ENCODE peak calls at places on chromosomes 4 and X, in eight cellular contexts. One of them, this sample, is unnamed.

GRCh38 chr4:14196141-14196540 is 568.6 kb upstream of the BOD1L1 start:
- DNase-seq in AG04449: no peak
- DNase-seq in GM23248: peak
- DNase-seq in thyroid gland: no peak
- DNase-seq in stomach: peak
- DNase-seq in ascending aorta: no peak
- DNase-seq in tibial nerve: peak
- DNase-seq in GM23338: peak
- DNase-seq in this sample: peak

GRCh38 chr4:44121210-44121609 is 327.4 kb downstream of the KCTD8 start:
- DNase-seq in AG04449: no peak
- DNase-seq in GM23248: no peak
- DNase-seq in thyroid gland: no peak
- DNase-seq in stomach: no peak
- DNase-seq in ascending aorta: no peak
- DNase-seq in tibial nerve: no peak
- DNase-seq in GM23338: no peak
- DNase-seq in this sample: no peak

GRCh38 chrX:134999469-134999868 is 8.7 kb downstream of the SMIM10 start:
- DNase-seq in AG04449: no peak
- DNase-seq in GM23248: peak
- DNase-seq in thyroid gland: no peak
- DNase-seq in stomach: no peak
- DNase-seq in ascending aorta: no peak
- DNase-seq in tibial nerve: no peak
- DNase-seq in GM23338: peak
- DNase-seq in this sample: peak

GRCh38 chr4:120327276-120327675 is 260.6 kb upstream of the MAD2L1 start:
- DNase-seq in AG04449: no peak
- DNase-seq in GM23248: no peak
- DNase-seq in thyroid gland: no peak
- DNase-seq in stomach: no peak
- DNase-seq in ascending aorta: no peak
- DNase-seq in tibial nerve: no peak
- DNase-seq in GM23338: peak
- DNase-seq in this sample: no peak

GRCh38 chr4:84965558-84966381 is 720 bp downstream of the WDFY3 start:
- DNase-seq in AG04449: no peak
- DNase-seq in GM23248: peak
- DNase-seq in thyroid gland: peak
- DNase-seq in stomach: peak
- DNase-seq in ascending aorta: no peak
- DNase-seq in tibial nerve: no peak
- DNase-seq in GM23338: peak
- DNase-seq in this sample: no peak

GRCh38 chrX:76893930-76894329 is 466.4 kb downstream of the MAGEE1 start:
- DNase-seq in AG04449: no peak
- DNase-seq in GM23248: peak
- DNase-seq in thyroid gland: no peak
- DNase-seq in stomach: no peak
- DNase-seq in ascending aorta: no peak
- DNase-seq in tibial nerve: no peak
- DNase-seq in GM23338: no peak
- DNase-seq in this sample: no peak

GRCh38 chr4:88275516-88275915 is 8.8 kb downstream of the PPM1K start:
- DNase-seq in AG04449: no peak
- DNase-seq in GM23248: no peak
- DNase-seq in thyroid gland: no peak
- DNase-seq in stomach: no peak
- DNase-seq in ascending aorta: no peak
- DNase-seq in tibial nerve: no peak
- DNase-seq in GM23338: no peak
- DNase-seq in this sample: no peak

GRCh38 chrX:115561605-115562491 is 874 bp downstream of the PLS3 start:
- DNase-seq in AG04449: no peak
- DNase-seq in GM23248: peak
- DNase-seq in thyroid gland: peak
- DNase-seq in stomach: peak
- DNase-seq in ascending aorta: no peak
- DNase-seq in tibial nerve: peak
- DNase-seq in GM23338: peak
- DNase-seq in this sample: no peak

GRCh38 chr4:1194028-1194900 is 21.9 kb upstream of the SPON2 start:
- DNase-seq in AG04449: no peak
- DNase-seq in GM23248: no peak
- DNase-seq in thyroid gland: peak
- DNase-seq in stomach: peak
- DNase-seq in ascending aorta: no peak
- DNase-seq in tibial nerve: no peak
- DNase-seq in GM23338: peak
- DNase-seq in this sample: no peak

GRCh38 chrX:101986571-101986970 is 54.7 kb upstream of the ZMAT1 start:
- DNase-seq in AG04449: no peak
- DNase-seq in GM23248: no peak
- DNase-seq in thyroid gland: no peak
- DNase-seq in stomach: no peak
- DNase-seq in ascending aorta: no peak
- DNase-seq in tibial nerve: no peak
- DNase-seq in GM23338: no peak
- DNase-seq in this sample: no peak

GRCh38 chrX:72003811-72004750 is 93.4 kb downstream of the NHSL2 start:
- DNase-seq in AG04449: no peak
- DNase-seq in GM23248: peak
- DNase-seq in thyroid gland: peak
- DNase-seq in stomach: peak
- DNase-seq in ascending aorta: no peak
- DNase-seq in tibial nerve: peak
- DNase-seq in GM23338: peak
- DNase-seq in this sample: peak

GRCh38 chr4:166538491-166539005 is 665.5 kb downstream of the TLL1 start:
- DNase-seq in AG04449: no peak
- DNase-seq in GM23248: no peak
- DNase-seq in thyroid gland: no peak
- DNase-seq in stomach: no peak
- DNase-seq in ascending aorta: no peak
- DNase-seq in tibial nerve: no peak
- DNase-seq in GM23338: no peak
- DNase-seq in this sample: peak

GRCh38 chr4:67575889-67576329 is 17.4 kb downstream of the STAP1 start:
- DNase-seq in AG04449: no peak
- DNase-seq in GM23248: no peak
- DNase-seq in thyroid gland: no peak
- DNase-seq in stomach: no peak
- DNase-seq in ascending aorta: no peak
- DNase-seq in tibial nerve: no peak
- DNase-seq in GM23338: no peak
- DNase-seq in this sample: no peak

GRCh38 chr4:41207330-41207831 is 7.0 kb downstream of the APBB2 start:
- DNase-seq in AG04449: no peak
- DNase-seq in GM23248: peak
- DNase-seq in thyroid gland: no peak
- DNase-seq in stomach: no peak
- DNase-seq in ascending aorta: no peak
- DNase-seq in tibial nerve: peak
- DNase-seq in GM23338: no peak
- DNase-seq in this sample: no peak

GRCh38 chr4:88077911-88078310 is 70.5 kb downstream of the PKD2 start:
- DNase-seq in AG04449: no peak
- DNase-seq in GM23248: peak
- DNase-seq in thyroid gland: no peak
- DNase-seq in stomach: no peak
- DNase-seq in ascending aorta: no peak
- DNase-seq in tibial nerve: peak
- DNase-seq in GM23338: no peak
- DNase-seq in this sample: peak

GRCh38 chr4:3710451-3711182 is 55.6 kb upstream of the ADRA2C start:
- DNase-seq in AG04449: no peak
- DNase-seq in GM23248: no peak
- DNase-seq in thyroid gland: peak
- DNase-seq in stomach: no peak
- DNase-seq in ascending aorta: no peak
- DNase-seq in tibial nerve: no peak
- DNase-seq in GM23338: no peak
- DNase-seq in this sample: peak

GRCh38 chr4:92864176-92864575 is 560.4 kb downstream of the GRID2 start:
- DNase-seq in AG04449: no peak
- DNase-seq in GM23248: no peak
- DNase-seq in thyroid gland: no peak
- DNase-seq in stomach: no peak
- DNase-seq in ascending aorta: no peak
- DNase-seq in tibial nerve: no peak
- DNase-seq in GM23338: no peak
- DNase-seq in this sample: no peak

GRCh38 chr4:181612240-181612639 is 631.0 kb upstream of the TENM3 start:
- DNase-seq in AG04449: no peak
- DNase-seq in GM23248: no peak
- DNase-seq in thyroid gland: no peak
- DNase-seq in stomach: no peak
- DNase-seq in ascending aorta: no peak
- DNase-seq in tibial nerve: no peak
- DNase-seq in GM23338: no peak
- DNase-seq in this sample: no peak

GRCh38 chr4:41214158-41215146 is at the start of gene APBB2:
- DNase-seq in AG04449: peak
- DNase-seq in GM23248: peak
- DNase-seq in thyroid gland: peak
- DNase-seq in stomach: peak
- DNase-seq in ascending aorta: peak
- DNase-seq in tibial nerve: peak
- DNase-seq in GM23338: peak
- DNase-seq in this sample: peak

GRCh38 chrX:17022205-17022604 is 75.7 kb downstream of the REPS2 start:
- DNase-seq in AG04449: no peak
- DNase-seq in GM23248: peak
- DNase-seq in thyroid gland: peak
- DNase-seq in stomach: no peak
- DNase-seq in ascending aorta: no peak
- DNase-seq in tibial nerve: no peak
- DNase-seq in GM23338: no peak
- DNase-seq in this sample: peak

GRCh38 chrX:19017271-19017670 is 33.4 kb upstream of the PHKA2 start:
- DNase-seq in AG04449: no peak
- DNase-seq in GM23248: peak
- DNase-seq in thyroid gland: no peak
- DNase-seq in stomach: no peak
- DNase-seq in ascending aorta: no peak
- DNase-seq in tibial nerve: no peak
- DNase-seq in GM23338: peak
- DNase-seq in this sample: no peak

GRCh38 chrX:118498755-118499154 is 3.1 kb downstream of the DOCK11 start:
- DNase-seq in AG04449: no peak
- DNase-seq in GM23248: no peak
- DNase-seq in thyroid gland: no peak
- DNase-seq in stomach: no peak
- DNase-seq in ascending aorta: no peak
- DNase-seq in tibial nerve: no peak
- DNase-seq in GM23338: no peak
- DNase-seq in this sample: no peak
- H3K4me3 ChIP-seq in AG04449: no peak
- H3K4me3 ChIP-seq in GM23248: no peak
- H3K4me3 ChIP-seq in thyroid gland: no peak
- H3K4me3 ChIP-seq in stomach: no peak
- H3K4me3 ChIP-seq in ascending aorta: no peak
- H3K4me3 ChIP-seq in tibial nerve: no peak
- H3K4me3 ChIP-seq in GM23338: peak
- H3K4me3 ChIP-seq in this sample: no peak

GRCh38 chr4:113978561-113979156 is 788 bp downstream of the ARSJ start:
- DNase-seq in AG04449: no peak
- DNase-seq in GM23248: peak
- DNase-seq in thyroid gland: peak
- DNase-seq in stomach: no peak
- DNase-seq in ascending aorta: no peak
- DNase-seq in tibial nerve: no peak
- DNase-seq in GM23338: peak
- DNase-seq in this sample: peak
- H3K4me3 ChIP-seq in AG04449: peak
- H3K4me3 ChIP-seq in GM23248: peak
- H3K4me3 ChIP-seq in thyroid gland: peak
- H3K4me3 ChIP-seq in stomach: peak
- H3K4me3 ChIP-seq in ascending aorta: peak
- H3K4me3 ChIP-seq in tibial nerve: peak
- H3K4me3 ChIP-seq in GM23338: peak
- H3K4me3 ChIP-seq in this sample: peak

GRCh38 chr4:39047691-39048090 is 14.3 kb upstream of the KLHL5 start:
- DNase-seq in AG04449: no peak
- DNase-seq in GM23248: peak
- DNase-seq in thyroid gland: no peak
- DNase-seq in stomach: no peak
- DNase-seq in ascending aorta: no peak
- DNase-seq in tibial nerve: no peak
- DNase-seq in GM23338: no peak
- DNase-seq in this sample: no peak
- H3K4me3 ChIP-seq in AG04449: no peak
- H3K4me3 ChIP-seq in GM23248: no peak
- H3K4me3 ChIP-seq in thyroid gland: no peak
- H3K4me3 ChIP-seq in stomach: no peak
- H3K4me3 ChIP-seq in ascending aorta: no peak
- H3K4me3 ChIP-seq in tibial nerve: no peak
- H3K4me3 ChIP-seq in GM23338: no peak
- H3K4me3 ChIP-seq in this sample: no peak

GRCh38 chrX:122241959-122242358 is 942.1 kb upstream of the GRIA3 start:
- DNase-seq in AG04449: no peak
- DNase-seq in GM23248: no peak
- DNase-seq in thyroid gland: no peak
- DNase-seq in stomach: no peak
- DNase-seq in ascending aorta: no peak
- DNase-seq in tibial nerve: no peak
- DNase-seq in GM23338: no peak
- DNase-seq in this sample: no peak
- H3K4me3 ChIP-seq in AG04449: no peak
- H3K4me3 ChIP-seq in GM23248: no peak
- H3K4me3 ChIP-seq in thyroid gland: no peak
- H3K4me3 ChIP-seq in stomach: no peak
- H3K4me3 ChIP-seq in ascending aorta: no peak
- H3K4me3 ChIP-seq in tibial nerve: no peak
- H3K4me3 ChIP-seq in GM23338: no peak
- H3K4me3 ChIP-seq in this sample: no peak

GRCh38 chrX:138711399-138712347 is at the start of gene FGF13:
- DNase-seq in AG04449: no peak
- DNase-seq in GM23248: peak
- DNase-seq in thyroid gland: peak
- DNase-seq in stomach: peak
- DNase-seq in ascending aorta: no peak
- DNase-seq in tibial nerve: no peak
- DNase-seq in GM23338: peak
- DNase-seq in this sample: no peak

GRCh38 chrX:138708268-138708667 is 3.2 kb downstream of the FGF13 start:
- DNase-seq in AG04449: no peak
- DNase-seq in GM23248: no peak
- DNase-seq in thyroid gland: no peak
- DNase-seq in stomach: no peak
- DNase-seq in ascending aorta: no peak
- DNase-seq in tibial nerve: no peak
- DNase-seq in GM23338: no peak
- DNase-seq in this sample: peak

GRCh38 chrX:138710866-138711331 is 618 bp downstream of the FGF13 start:
- DNase-seq in AG04449: no peak
- DNase-seq in GM23248: peak
- DNase-seq in thyroid gland: peak
- DNase-seq in stomach: no peak
- DNase-seq in ascending aorta: no peak
- DNase-seq in tibial nerve: no peak
- DNase-seq in GM23338: peak
- DNase-seq in this sample: no peak

GRCh38 chrX:138709886-138710285 is 1.6 kb downstream of the FGF13 start:
- DNase-seq in AG04449: no peak
- DNase-seq in GM23248: no peak
- DNase-seq in thyroid gland: no peak
- DNase-seq in stomach: no peak
- DNase-seq in ascending aorta: no peak
- DNase-seq in tibial nerve: no peak
- DNase-seq in GM23338: peak
- DNase-seq in this sample: no peak

GRCh38 chrX:138710311-138710791 is 1.2 kb downstream of the FGF13 start:
- DNase-seq in AG04449: no peak
- DNase-seq in GM23248: peak
- DNase-seq in thyroid gland: peak
- DNase-seq in stomach: no peak
- DNase-seq in ascending aorta: no peak
- DNase-seq in tibial nerve: no peak
- DNase-seq in GM23338: no peak
- DNase-seq in this sample: no peak
- H3K4me3 ChIP-seq in AG04449: no peak
- H3K4me3 ChIP-seq in GM23248: peak
- H3K4me3 ChIP-seq in thyroid gland: peak
- H3K4me3 ChIP-seq in stomach: peak
- H3K4me3 ChIP-seq in ascending aorta: peak
- H3K4me3 ChIP-seq in tibial nerve: peak
- H3K4me3 ChIP-seq in GM23338: peak
- H3K4me3 ChIP-seq in this sample: peak